ENCODE peak calls at places on chromosomes 11 and 22, in seven cellular contexts. M is colonic mucosa; L is activated CD4-positive, alpha-beta T cell treated with anti-CD3 and anti-CD28 coated beads for 48 hours; N is DMS53; Q is ELR; S is Calu3; X is GOT3. E is an unnamed sample.

GRCh38 chr11:89489930-89490329 is 1.2 kb downstream of the NOX4 start:
- DNase-seq in Q (peak; percentile 10), M (no peak), X (no peak), S (no peak), L (no peak), N (peak; percentile 58), E (no peak)

GRCh38 chr22:27107824-27108223 is 450.4 kb downstream of the MIAT start:
- DNase-seq in N (peak; percentile 43), M (peak; percentile 55), S (peak; percentile 91), L (no peak), X (no peak), Q (peak; percentile 89), E (no peak)

GRCh38 chr22:20229916-20230775 is 38.0 kb downstream of the RTN4R start:
- DNase-seq in N (no peak), S (no peak), L (no peak), M (no peak), X (no peak), Q (no peak), E (no peak)

GRCh38 chr22:37906364-37907008 is 389 bp downstream of the MICALL1 start:
- DNase-seq in L (peak; percentile 51), S (peak; percentile 40), M (peak; percentile 53), Q (peak; percentile 53), N (peak; percentile 51), X (no peak), E (no peak)

GRCh38 chr22:35995772-35996171 is 32.9 kb downstream of the RBFOX2 start:
- DNase-seq in X (peak; percentile 20), L (no peak), N (no peak), M (peak; percentile 64), S (no peak), Q (peak; percentile 87), E (no peak)

GRCh38 chr22:17943533-17944204 is 80.7 kb downstream of the MICAL3 start:
- DNase-seq in N (no peak), S (no peak), Q (no peak), X (no peak), L (no peak), M (peak; percentile 53), E (no peak)

GRCh38 chr22:33400891-33401290 is 342.7 kb upstream of the SYN3 start:
- DNase-seq in N (no peak), L (no peak), X (no peak), M (no peak), Q (no peak), S (no peak), E (no peak)

GRCh38 chr22:24361976-24362646 is 65.3 kb upstream of the ADORA2A start:
- DNase-seq in S (no peak), M (no peak), L (no peak), Q (no peak), N (no peak), X (no peak), E (no peak)

GRCh38 chr22:48629631-48630443 is 1197.8 kb downstream of the BRD1 start:
- DNase-seq in M (no peak), N (no peak), S (no peak), L (no peak), X (no peak), Q (no peak), E (no peak)

GRCh38 chr22:17980638-17981051 is 43.7 kb downstream of the MICAL3 start:
- DNase-seq in M (peak; percentile 81), X (no peak), S (peak; percentile 16), Q (no peak), N (no peak), L (peak; percentile 62), E (no peak)

E was measured in iPS DF 6.9.